ENCODE peak calls at places on chromosomes 3 and 15, in nine cellular contexts. One of them, this sample, is unnamed.

GRCh38 chr3:113243071-113243470 is 31.7 kb downstream of the BOC start:
- DNase-seq in cardiac muscle cell: no peak
- DNase-seq in AG08395: no peak
- DNase-seq in adrenal gland: no peak
- DNase-seq in right cardiac atrium: no peak
- DNase-seq in MV-4-11: no peak
- DNase-seq in stimulated activated CD4-positive, alpha-beta T cell treated with anti-CD3 and anti-CD28 coated beads, Interleukin-12 subunit alpha, Interleukin-12 subunit beta, amount 100 ng/mL, for 4 hours: no peak
- DNase-seq in breast epithelium: no peak
- DNase-seq in psoas muscle: no peak
- DNase-seq in this sample: no peak

GRCh38 chr15:79186616-79187015 is 95.9 kb upstream of the ANKRD34C start:
- DNase-seq in right cardiac atrium: no peak
- DNase-seq in adrenal gland: no peak
- DNase-seq in cardiac muscle cell: no peak
- DNase-seq in psoas muscle: no peak
- DNase-seq in MV-4-11: no peak
- DNase-seq in stimulated activated CD4-positive, alpha-beta T cell treated with anti-CD3 and anti-CD28 coated beads, Interleukin-12 subunit alpha, Interleukin-12 subunit beta, amount 100 ng/mL, for 4 hours: no peak
- DNase-seq in AG08395: no peak
- DNase-seq in breast epithelium: no peak
- DNase-seq in this sample: no peak

GRCh38 chr3:174498638-174499037 is 360.5 kb upstream of the NAALADL2 start:
- DNase-seq in MV-4-11: no peak
- DNase-seq in cardiac muscle cell: no peak
- DNase-seq in breast epithelium: no peak
- DNase-seq in right cardiac atrium: no peak
- DNase-seq in adrenal gland: no peak
- DNase-seq in AG08395: peak
- DNase-seq in stimulated activated CD4-positive, alpha-beta T cell treated with anti-CD3 and anti-CD28 coated beads, Interleukin-12 subunit alpha, Interleukin-12 subunit beta, amount 100 ng/mL, for 4 hours: no peak
- DNase-seq in psoas muscle: no peak
- DNase-seq in this sample: no peak

GRCh38 chr15:34126522-34126921 is 24.6 kb downstream of the PGBD4 start:
- DNase-seq in MV-4-11: no peak
- DNase-seq in cardiac muscle cell: peak
- DNase-seq in psoas muscle: no peak
- DNase-seq in adrenal gland: no peak
- DNase-seq in right cardiac atrium: no peak
- DNase-seq in breast epithelium: no peak
- DNase-seq in AG08395: no peak
- DNase-seq in stimulated activated CD4-positive, alpha-beta T cell treated with anti-CD3 and anti-CD28 coated beads, Interleukin-12 subunit alpha, Interleukin-12 subunit beta, amount 100 ng/mL, for 4 hours: no peak
- DNase-seq in this sample: no peak

GRCh38 chr3:99753268-99753975 is 64.2 kb upstream of the CMSS1 start:
- DNase-seq in cardiac muscle cell: peak
- DNase-seq in breast epithelium: no peak
- DNase-seq in MV-4-11: peak
- DNase-seq in right cardiac atrium: peak
- DNase-seq in AG08395: peak
- DNase-seq in psoas muscle: no peak
- DNase-seq in adrenal gland: peak
- DNase-seq in stimulated activated CD4-positive, alpha-beta T cell treated with anti-CD3 and anti-CD28 coated beads, Interleukin-12 subunit alpha, Interleukin-12 subunit beta, amount 100 ng/mL, for 4 hours: no peak
- DNase-seq in this sample: no peak

GRCh38 chr15:51724673-51725072 is 12.8 kb downstream of the LYSMD2 start:
- DNase-seq in adrenal gland: peak
- DNase-seq in breast epithelium: no peak
- DNase-seq in psoas muscle: no peak
- DNase-seq in cardiac muscle cell: no peak
- DNase-seq in right cardiac atrium: no peak
- DNase-seq in stimulated activated CD4-positive, alpha-beta T cell treated with anti-CD3 and anti-CD28 coated beads, Interleukin-12 subunit alpha, Interleukin-12 subunit beta, amount 100 ng/mL, for 4 hours: no peak
- DNase-seq in AG08395: no peak
- DNase-seq in MV-4-11: no peak
- DNase-seq in this sample: no peak

GRCh38 chr3:126125781-126126251 is 41.9 kb upstream of the SLC41A3 start:
- DNase-seq in breast epithelium: no peak
- DNase-seq in right cardiac atrium: no peak
- DNase-seq in AG08395: no peak
- DNase-seq in cardiac muscle cell: no peak
- DNase-seq in MV-4-11: no peak
- DNase-seq in adrenal gland: peak
- DNase-seq in stimulated activated CD4-positive, alpha-beta T cell treated with anti-CD3 and anti-CD28 coated beads, Interleukin-12 subunit alpha, Interleukin-12 subunit beta, amount 100 ng/mL, for 4 hours: no peak
- DNase-seq in psoas muscle: peak
- DNase-seq in this sample: peak

GRCh38 chr3:171863920-171864319 is 20.8 kb downstream of the TMEM212 start:
- DNase-seq in right cardiac atrium: no peak
- DNase-seq in stimulated activated CD4-positive, alpha-beta T cell treated with anti-CD3 and anti-CD28 coated beads, Interleukin-12 subunit alpha, Interleukin-12 subunit beta, amount 100 ng/mL, for 4 hours: no peak
- DNase-seq in adrenal gland: no peak
- DNase-seq in AG08395: no peak
- DNase-seq in psoas muscle: no peak
- DNase-seq in MV-4-11: no peak
- DNase-seq in breast epithelium: no peak
- DNase-seq in cardiac muscle cell: no peak
- DNase-seq in this sample: no peak

GRCh38 chr3:157501863-157502262 is 1.4 kb downstream of the VEPH1 start:
- DNase-seq in AG08395: no peak
- DNase-seq in adrenal gland: no peak
- DNase-seq in stimulated activated CD4-positive, alpha-beta T cell treated with anti-CD3 and anti-CD28 coated beads, Interleukin-12 subunit alpha, Interleukin-12 subunit beta, amount 100 ng/mL, for 4 hours: no peak
- DNase-seq in breast epithelium: no peak
- DNase-seq in right cardiac atrium: no peak
- DNase-seq in psoas muscle: no peak
- DNase-seq in cardiac muscle cell: no peak
- DNase-seq in MV-4-11: no peak
- DNase-seq in this sample: no peak